ENCODE peak calls at places on chromosomes 6 and 20, in nine cellular contexts. One of them, this sample, is unnamed.

GRCh38 chr6:89272611-89273010 is 42.5 kb downstream of the GABRR2 start:
- DNase-seq in left lung: no peak
- DNase-seq in A549: no peak
- DNase-seq in fibroblast of lung: no peak
- DNase-seq in HCT116: no peak
- DNase-seq in CD4-positive, alpha-beta memory T cell: no peak
- DNase-seq in hepatocyte: no peak
- DNase-seq in lower lobe of right lung: no peak
- DNase-seq in pancreas: no peak
- DNase-seq in this sample: no peak

GRCh38 chr6:127855542-127856159 is 45.2 kb downstream of the THEMIS start:
- DNase-seq in left lung: no peak
- DNase-seq in A549: peak; percentile 20
- DNase-seq in fibroblast of lung: peak; percentile 64
- DNase-seq in HCT116: no peak
- DNase-seq in CD4-positive, alpha-beta memory T cell: peak; percentile 56
- DNase-seq in hepatocyte: peak; percentile 46
- DNase-seq in lower lobe of right lung: no peak
- DNase-seq in pancreas: no peak
- DNase-seq in this sample: peak; percentile 65

GRCh38 chr6:169172435-169172834 is 81.2 kb downstream of the THBS2 start:
- DNase-seq in left lung: no peak
- DNase-seq in A549: peak; percentile 26
- DNase-seq in fibroblast of lung: peak; percentile 81
- DNase-seq in HCT116: peak; percentile 35
- DNase-seq in CD4-positive, alpha-beta memory T cell: no peak
- DNase-seq in hepatocyte: no peak
- DNase-seq in lower lobe of right lung: no peak
- DNase-seq in pancreas: no peak
- DNase-seq in this sample: no peak

GRCh38 chr6:148760568-148761531 is 14.0 kb downstream of the UST start:
- DNase-seq in left lung: peak; percentile 61
- DNase-seq in A549: no peak
- DNase-seq in fibroblast of lung: peak; percentile 96
- DNase-seq in HCT116: no peak
- DNase-seq in CD4-positive, alpha-beta memory T cell: peak; percentile 77
- DNase-seq in hepatocyte: peak; percentile 55
- DNase-seq in lower lobe of right lung: peak; percentile 65
- DNase-seq in pancreas: peak; percentile 27
- DNase-seq in this sample: peak; percentile 32

GRCh38 chr6:44960898-44961297 is 367.2 kb upstream of the RUNX2 start:
- DNase-seq in left lung: no peak
- DNase-seq in A549: no peak
- DNase-seq in fibroblast of lung: peak; percentile 77
- DNase-seq in HCT116: peak; percentile 23
- DNase-seq in CD4-positive, alpha-beta memory T cell: no peak
- DNase-seq in hepatocyte: peak; percentile 6
- DNase-seq in lower lobe of right lung: no peak
- DNase-seq in pancreas: no peak
- DNase-seq in this sample: no peak

GRCh38 chr6:88916615-88917198 is 46.7 kb downstream of the RNGTT start:
- DNase-seq in left lung: no peak
- DNase-seq in A549: no peak
- DNase-seq in fibroblast of lung: no peak
- DNase-seq in HCT116: no peak
- DNase-seq in CD4-positive, alpha-beta memory T cell: no peak
- DNase-seq in hepatocyte: peak; percentile 3
- DNase-seq in lower lobe of right lung: no peak
- DNase-seq in pancreas: no peak
- DNase-seq in this sample: no peak

GRCh38 chr20:18252597-18253451 is 35.5 kb upstream of the ZNF133 start:
- DNase-seq in left lung: peak; percentile 35
- DNase-seq in A549: peak; percentile 81
- DNase-seq in fibroblast of lung: no peak
- DNase-seq in HCT116: peak; percentile 73
- DNase-seq in CD4-positive, alpha-beta memory T cell: no peak
- DNase-seq in hepatocyte: no peak
- DNase-seq in lower lobe of right lung: peak; percentile 51
- DNase-seq in pancreas: no peak
- DNase-seq in this sample: no peak

GRCh38 chr20:58986286-58986967 is 5.4 kb downstream of the NELFCD start:
- DNase-seq in left lung: no peak
- DNase-seq in A549: no peak
- DNase-seq in fibroblast of lung: no peak
- DNase-seq in HCT116: no peak
- DNase-seq in CD4-positive, alpha-beta memory T cell: no peak
- DNase-seq in hepatocyte: no peak
- DNase-seq in lower lobe of right lung: no peak
- DNase-seq in pancreas: no peak
- DNase-seq in this sample: no peak

GRCh38 chr20:63500902-63501817 is 2.3 kb upstream of the EEF1A2 start:
- DNase-seq in left lung: no peak
- DNase-seq in A549: no peak
- DNase-seq in fibroblast of lung: no peak
- DNase-seq in HCT116: no peak
- DNase-seq in CD4-positive, alpha-beta memory T cell: no peak
- DNase-seq in hepatocyte: no peak
- DNase-seq in lower lobe of right lung: peak; percentile 35
- DNase-seq in pancreas: no peak
- DNase-seq in this sample: no peak

DNA sequence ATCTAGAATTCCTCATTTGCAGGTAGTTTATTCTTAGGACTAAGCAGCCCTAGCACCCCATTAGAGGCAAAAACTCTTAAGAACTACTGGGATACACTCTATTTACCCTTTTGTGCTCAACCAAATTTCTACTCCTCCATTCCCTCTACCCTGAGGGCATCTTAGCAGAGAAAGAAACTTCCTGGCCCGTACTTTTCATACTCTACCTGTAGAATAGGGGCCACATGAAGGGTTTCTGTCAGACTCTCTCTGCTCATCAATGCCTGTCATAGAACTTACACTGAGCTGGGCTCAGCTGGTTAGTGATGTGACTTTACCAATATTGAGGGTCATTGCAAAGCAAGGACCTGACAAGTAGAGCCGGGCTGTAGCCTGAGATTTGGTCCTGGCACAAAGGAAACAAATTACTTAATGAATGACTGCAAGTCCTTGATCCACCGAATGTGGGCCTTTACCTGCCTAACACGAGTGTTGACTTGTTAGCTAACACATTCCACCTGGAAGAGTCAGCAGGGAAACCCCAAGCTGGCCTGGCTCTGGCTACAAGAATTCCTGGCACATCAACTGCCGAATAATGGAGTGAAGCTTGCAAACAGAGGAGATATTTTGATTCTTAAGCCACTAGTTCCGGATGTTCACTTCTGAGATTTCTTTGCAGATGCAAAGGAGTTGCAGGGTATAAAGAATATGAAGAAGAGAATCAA is 280.5 kb upstream of the JAG1 start:
- DNase-seq in left lung: peak; percentile 45
- DNase-seq in A549: peak; percentile 38
- DNase-seq in fibroblast of lung: no peak
- DNase-seq in HCT116: no peak
- DNase-seq in CD4-positive, alpha-beta memory T cell: no peak
- DNase-seq in hepatocyte: no peak
- DNase-seq in lower lobe of right lung: no peak
- DNase-seq in pancreas: peak; percentile 77
- DNase-seq in this sample: no peak
- H3K4me1 ChIP-seq in left lung: no peaks in the 10 kb centered on the region
- H3K4me1 ChIP-seq in A549: peaks cover 7% of the 10 kb centered on the region
- H3K4me1 ChIP-seq in fibroblast of lung: no peaks in the 10 kb centered on the region
- H3K4me1 ChIP-seq in HCT116: peaks cover 4% of the 10 kb centered on the region
- H3K4me1 ChIP-seq in CD4-positive, alpha-beta memory T cell: no peaks in the 10 kb centered on the region
- H3K4me1 ChIP-seq in hepatocyte: peaks cover 12% of the 10 kb centered on the region
- H3K4me1 ChIP-seq in lower lobe of right lung: no peaks in the 10 kb centered on the region
- H3K4me1 ChIP-seq in pancreas: no peaks in the 10 kb centered on the region
- H3K4me1 ChIP-seq in this sample: no peaks in the 10 kb centered on the region

GRCh38 chr20:55800501-55800900 is 204.8 kb downstream of the CBLN4 start:
- DNase-seq in left lung: no peak
- DNase-seq in A549: no peak
- DNase-seq in fibroblast of lung: no peak
- DNase-seq in HCT116: no peak
- DNase-seq in CD4-positive, alpha-beta memory T cell: no peak
- DNase-seq in hepatocyte: no peak
- DNase-seq in lower lobe of right lung: no peak
- DNase-seq in pancreas: no peak
- DNase-seq in this sample: no peak
- H3K9me3 ChIP-seq in left lung: no peaks in the 10 kb centered on the region
- H3K9me3 ChIP-seq in A549: no peaks in the 10 kb centered on the region
- H3K9me3 ChIP-seq in fibroblast of lung: no peaks in the 10 kb centered on the region
- H3K9me3 ChIP-seq in HCT116: peaks cover 20% of the 10 kb centered on the region
- H3K9me3 ChIP-seq in CD4-positive, alpha-beta memory T cell: no peaks in the 10 kb centered on the region
- H3K9me3 ChIP-seq in hepatocyte: no peaks in the 10 kb centered on the region
- H3K9me3 ChIP-seq in lower lobe of right lung: no peaks in the 10 kb centered on the region
- H3K9me3 ChIP-seq in pancreas: no peaks in the 10 kb centered on the region
- H3K9me3 ChIP-seq in this sample: no peaks in the 10 kb centered on the region

DNA sequence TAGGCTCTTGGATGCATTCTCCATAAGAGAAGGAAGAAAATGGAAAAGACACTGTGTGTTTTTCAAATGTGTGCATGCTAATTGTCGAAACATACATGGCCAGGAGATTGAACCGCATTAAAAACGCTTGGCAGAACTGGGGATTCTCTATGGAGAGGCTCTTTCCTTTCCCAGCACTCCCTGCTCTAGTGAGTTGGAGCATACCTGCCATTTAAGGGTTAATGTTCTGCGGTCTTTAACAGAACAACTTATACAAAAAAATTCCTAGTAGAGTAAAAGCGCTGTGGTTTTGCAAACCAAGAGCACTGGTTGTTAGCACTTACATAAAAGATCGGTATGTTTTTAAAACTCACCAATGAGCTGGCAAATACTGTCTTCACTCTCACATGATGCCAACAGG is 1.6 kb downstream of the TAGAP start:
- DNase-seq in left lung: no peak
- DNase-seq in A549: no peak
- DNase-seq in fibroblast of lung: no peak
- DNase-seq in HCT116: no peak
- DNase-seq in CD4-positive, alpha-beta memory T cell: peak; percentile 66
- DNase-seq in hepatocyte: no peak
- DNase-seq in lower lobe of right lung: no peak
- DNase-seq in pancreas: no peak
- DNase-seq in this sample: no peak
- H3K4me1 ChIP-seq in left lung: peaks cover 48% of the 10 kb centered on the region
- H3K4me1 ChIP-seq in A549: no peaks in the 10 kb centered on the region
- H3K4me1 ChIP-seq in fibroblast of lung: no peaks in the 10 kb centered on the region
- H3K4me1 ChIP-seq in HCT116: peaks cover 11% of the 10 kb centered on the region
- H3K4me1 ChIP-seq in CD4-positive, alpha-beta memory T cell: peaks cover 66% of the 10 kb centered on the region
- H3K4me1 ChIP-seq in hepatocyte: peaks cover 13% of the 10 kb centered on the region
- H3K4me1 ChIP-seq in lower lobe of right lung: peaks cover 45% of the 10 kb centered on the region
- H3K4me1 ChIP-seq in pancreas: no peaks in the 10 kb centered on the region
- H3K4me1 ChIP-seq in this sample: peaks cover 56% of the 10 kb centered on the region

GRCh38 chr20:16206817-16207216 is 366.4 kb downstream of the KIF16B start:
- DNase-seq in left lung: peak; percentile 64
- DNase-seq in A549: no peak
- DNase-seq in fibroblast of lung: no peak
- DNase-seq in HCT116: no peak
- DNase-seq in CD4-positive, alpha-beta memory T cell: no peak
- DNase-seq in hepatocyte: no peak
- DNase-seq in lower lobe of right lung: peak; percentile 49
- DNase-seq in pancreas: no peak
- DNase-seq in this sample: no peak

GRCh38 chr20:16205505-16205904 is 367.7 kb downstream of the KIF16B start:
- DNase-seq in left lung: no peak
- DNase-seq in A549: no peak
- DNase-seq in fibroblast of lung: no peak
- DNase-seq in HCT116: no peak
- DNase-seq in CD4-positive, alpha-beta memory T cell: no peak
- DNase-seq in hepatocyte: no peak
- DNase-seq in lower lobe of right lung: no peak
- DNase-seq in pancreas: no peak
- DNase-seq in this sample: no peak

GRCh38 chr20:16203091-16203490 is 370.2 kb downstream of the KIF16B start:
- DNase-seq in left lung: no peak
- DNase-seq in A549: no peak
- DNase-seq in fibroblast of lung: no peak
- DNase-seq in HCT116: no peak
- DNase-seq in CD4-positive, alpha-beta memory T cell: no peak
- DNase-seq in hepatocyte: no peak
- DNase-seq in lower lobe of right lung: no peak
- DNase-seq in pancreas: no peak
- DNase-seq in this sample: no peak

DNA sequence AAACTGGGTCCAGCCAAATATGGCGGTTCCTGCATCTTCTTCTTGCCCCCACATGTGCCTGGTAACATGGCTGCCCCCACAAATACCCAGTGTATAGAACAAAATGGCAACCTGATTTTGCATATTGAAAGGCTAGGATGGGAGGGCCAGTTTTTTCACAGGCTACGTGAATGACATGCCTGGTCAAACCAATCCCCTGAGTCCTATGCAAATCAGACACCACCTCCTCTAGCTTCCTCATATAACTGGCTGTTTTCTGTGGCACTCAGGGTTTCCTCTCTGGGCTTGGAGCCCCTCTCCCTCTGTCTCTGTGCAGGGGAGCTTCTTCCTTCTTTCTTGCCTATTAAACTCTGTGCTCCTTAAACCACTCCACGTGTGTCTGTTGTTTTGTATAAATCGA is 372.1 kb downstream of the KIF16B start:
- DNase-seq in left lung: no peak
- DNase-seq in A549: peak; percentile 13
- DNase-seq in fibroblast of lung: no peak
- DNase-seq in HCT116: no peak
- DNase-seq in CD4-positive, alpha-beta memory T cell: no peak
- DNase-seq in hepatocyte: no peak
- DNase-seq in lower lobe of right lung: no peak
- DNase-seq in pancreas: no peak
- DNase-seq in this sample: no peak
- H3K9me3 ChIP-seq in left lung: no peaks in the 10 kb centered on the region
- H3K9me3 ChIP-seq in A549: peaks cover 5% of the 10 kb centered on the region
- H3K9me3 ChIP-seq in fibroblast of lung: no peaks in the 10 kb centered on the region
- H3K9me3 ChIP-seq in HCT116: no peaks in the 10 kb centered on the region
- H3K9me3 ChIP-seq in CD4-positive, alpha-beta memory T cell: no peaks in the 10 kb centered on the region
- H3K9me3 ChIP-seq in hepatocyte: no peaks in the 10 kb centered on the region
- H3K9me3 ChIP-seq in lower lobe of right lung: peaks cover 7% of the 10 kb centered on the region
- H3K9me3 ChIP-seq in pancreas: no peaks in the 10 kb centered on the region
- H3K9me3 ChIP-seq in this sample: no peaks in the 10 kb centered on the region

GRCh38 chr6:5997420-5998093 is 9.2 kb downstream of the NRN1 start:
- DNase-seq in left lung: no peak
- DNase-seq in A549: no peak
- DNase-seq in fibroblast of lung: no peak
- DNase-seq in HCT116: no peak
- DNase-seq in CD4-positive, alpha-beta memory T cell: no peak
- DNase-seq in hepatocyte: no peak
- DNase-seq in lower lobe of right lung: peak; percentile 68
- DNase-seq in pancreas: no peak
- DNase-seq in this sample: no peak
- H3K4me1 ChIP-seq in left lung: peaks cover 45% of the 10 kb centered on the region
- H3K4me1 ChIP-seq in A549: no peaks in the 10 kb centered on the region
- H3K4me1 ChIP-seq in fibroblast of lung: no peaks in the 10 kb centered on the region
- H3K4me1 ChIP-seq in HCT116: no peaks in the 10 kb centered on the region
- H3K4me1 ChIP-seq in CD4-positive, alpha-beta memory T cell: peaks cover 67% of the 10 kb centered on the region
- H3K4me1 ChIP-seq in hepatocyte: peaks cover 11% of the 10 kb centered on the region
- H3K4me1 ChIP-seq in lower lobe of right lung: peaks cover 41% of the 10 kb centered on the region
- H3K4me1 ChIP-seq in pancreas: peaks cover 9% of the 10 kb centered on the region
- H3K4me1 ChIP-seq in this sample: peaks cover 59% of the 10 kb centered on the region

DNA sequence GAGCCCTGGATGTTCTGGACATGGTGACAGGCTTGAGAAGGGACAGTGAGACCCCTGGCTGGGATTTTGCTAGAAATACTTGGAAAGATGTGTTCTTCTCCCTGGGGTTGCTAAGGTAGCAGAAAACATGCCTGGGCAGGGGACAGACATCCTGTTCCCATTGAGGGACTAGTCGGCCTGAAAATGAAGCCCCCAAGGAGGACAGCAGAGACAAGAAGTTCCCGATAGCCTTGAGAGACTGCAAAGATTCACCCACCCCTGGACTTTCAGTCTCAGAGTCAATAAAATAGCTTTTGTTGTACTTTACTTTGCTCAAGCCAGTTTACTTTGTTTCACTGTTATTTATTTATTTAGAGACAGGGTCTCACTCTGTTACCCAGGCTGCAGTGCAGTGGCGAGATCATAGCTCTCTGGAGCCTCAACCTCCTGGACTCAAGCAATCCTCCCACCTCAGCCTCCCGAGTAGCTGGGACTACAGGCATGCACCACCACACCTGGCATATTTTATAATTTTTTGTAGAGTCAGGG is 28.4 kb downstream of the ATP9A start:
- DNase-seq in left lung: no peak
- DNase-seq in A549: no peak
- DNase-seq in fibroblast of lung: no peak
- DNase-seq in HCT116: no peak
- DNase-seq in CD4-positive, alpha-beta memory T cell: no peak
- DNase-seq in hepatocyte: no peak
- DNase-seq in lower lobe of right lung: no peak
- DNase-seq in pancreas: no peak
- DNase-seq in this sample: no peak
- H3K9me3 ChIP-seq in left lung: no peaks in the 10 kb centered on the region
- H3K9me3 ChIP-seq in A549: no peaks in the 10 kb centered on the region
- H3K9me3 ChIP-seq in fibroblast of lung: no peaks in the 10 kb centered on the region
- H3K9me3 ChIP-seq in HCT116: no peaks in the 10 kb centered on the region
- H3K9me3 ChIP-seq in CD4-positive, alpha-beta memory T cell: no peaks in the 10 kb centered on the region
- H3K9me3 ChIP-seq in hepatocyte: no peaks in the 10 kb centered on the region
- H3K9me3 ChIP-seq in lower lobe of right lung: no peaks in the 10 kb centered on the region
- H3K9me3 ChIP-seq in pancreas: no peaks in the 10 kb centered on the region
- H3K9me3 ChIP-seq in this sample: no peaks in the 10 kb centered on the region

This sample was measured in CD8-positive, alpha-beta T cell.